ENCODE peak calls at places on chromosomes 4 and X, in eight cellular contexts. C, V, M, S, W, A, Q and Y are unnamed samples.

GRCh38 chrX:110180928-110181310 is 137.0 kb downstream of the AMMECR1 start:
- DNase-seq in C (no peak), V (no peak), M (no peak), S (peak), W (peak), A (no peak), Q (no peak), Y (no peak)

GRCh38 chr4:31366041-31366440 is 645.9 kb downstream of the PCDH7 start:
- DNase-seq in C (no peak), V (no peak), M (no peak), S (no peak), W (peak), A (no peak), Q (peak), Y (no peak)

GRCh38 chrX:118346258-118347094 is 570 bp downstream of the WDR44 start:
- DNase-seq in C (no peak), V (no peak), M (peak), S (peak), W (no peak), A (peak), Q (no peak), Y (no peak)

GRCh38 chrX:118630843-118631242 is 96.6 kb upstream of the IL13RA1 start:
- DNase-seq in C (no peak), V (no peak), M (no peak), S (no peak), W (no peak), A (no peak), Q (no peak), Y (no peak)

GRCh38 chr4:164207460-164207859 is 546.5 kb upstream of the SMIM31 start:
- DNase-seq in C (no peak), V (no peak), M (no peak), S (no peak), W (no peak), A (no peak), Q (no peak), Y (no peak)

GRCh38 chrX:22063284-22063683 is 31.2 kb downstream of the PHEX start:
- DNase-seq in C (no peak), V (no peak), M (no peak), S (no peak), W (no peak), A (no peak), Q (no peak), Y (no peak)

GRCh38 chr4:165131247-165131832 is 18.7 kb upstream of the TMEM192 start:
- DNase-seq in C (peak), V (no peak), M (peak), S (peak), W (peak), A (peak), Q (no peak), Y (peak)

GRCh38 chrX:5528057-5528456 is 700.6 kb downstream of the NLGN4X start:
- DNase-seq in C (no peak), V (no peak), M (no peak), S (no peak), W (no peak), A (no peak), Q (no peak), Y (no peak)

GRCh38 chr4:182917182-182918043 is at the start of gene DCTD:
- DNase-seq in C (no peak), V (peak), M (peak), S (peak), W (peak), A (peak), Q (no peak), Y (no peak)

GRCh38 chr4:88533937-88534750 is 10.6 kb upstream of the PYURF start:
- DNase-seq in C (no peak), V (no peak), M (no peak), S (peak), W (peak), A (no peak), Q (peak), Y (no peak)

GRCh38 chr4:26619784-26620183 is 35.9 kb downstream of the TBC1D19 start:
- DNase-seq in C (no peak), V (no peak), M (no peak), S (no peak), W (peak), A (no peak), Q (peak), Y (no peak)